ENCODE peak calls at places on chromosomes 7 and 10, in seven cellular contexts. B is HepG2, Y is GM23338, L is K562, Q is SK-N-SH, U is HCT116, J is HL-60. D is an unnamed sample. For H3K27me3, the result is how much of the 10 kb centered on the place peaks cover.

GRCh38 chr10:75772153-75772887 is 340.9 kb downstream of the LRMDA start:
- DNase-seq in B (no peak), Y (no peak), L (no peak), Q (no peak), U (no peak), J (peak), D (no peak)

GRCh38 chr7:40299097-40299496 is 164.3 kb downstream of the SUGCT start:
- DNase-seq in B (no peak), Y (peak), L (no peak), Q (no peak), U (no peak), J (no peak), D (no peak)

GRCh38 chr7:150451833-150452431 is 1.5 kb downstream of the GIMAP8 start:
- DNase-seq in B (no peak), Y (no peak), L (no peak), Q (no peak), U (no peak), J (no peak), D (no peak)

GRCh38 chr10:95355241-95355779 is 64.5 kb upstream of the PDLIM1 start:
- DNase-seq in B (peak), Y (no peak), L (no peak), Q (no peak), U (no peak), J (no peak), D (no peak)

GRCh38 chr7:47513741-47514241 is 68.1 kb downstream of the TNS3 start:
- DNase-seq in B (no peak), Y (no peak), L (no peak), Q (no peak), U (no peak), J (no peak), D (no peak)

GRCh38 chr10:98916751-98917150 is 318.9 kb downstream of the HPSE2 start:
- DNase-seq in B (no peak), Y (peak), L (peak), Q (peak), U (no peak), J (no peak), D (no peak)

GRCh38 chr7:32587431-32587948 is 92.2 kb downstream of the AVL9 start:
- DNase-seq in B (peak), Y (no peak), L (no peak), Q (no peak), U (no peak), J (peak), D (peak)

GRCh38 chr7:94247970-94248369 is 146.7 kb upstream of the COL1A2 start:
- DNase-seq in B (no peak), Y (no peak), L (no peak), Q (no peak), U (no peak), J (no peak), D (no peak)

GRCh38 chr10:125827133-125827532 is 3.8 kb downstream of the BCCIP start:
- DNase-seq in B (no peak), Y (no peak), L (no peak), Q (no peak), U (no peak), J (no peak), D (no peak)

GRCh38 chr7:157759246-157759805 is 422.5 kb downstream of the DNAJB6 start:
- DNase-seq in B (no peak), Y (no peak), L (no peak), Q (no peak), U (no peak), J (no peak), D (no peak)

GRCh38 chr7:157757211-157757610 is 420.4 kb downstream of the DNAJB6 start:
- DNase-seq in B (no peak), Y (no peak), L (no peak), Q (no peak), U (no peak), J (no peak), D (no peak)

GRCh38 chr7:157760004-157760730 is 423.4 kb downstream of the DNAJB6 start:
- DNase-seq in B (no peak), Y (no peak), L (no peak), Q (peak), U (peak), J (no peak), D (no peak)

GRCh38 chr7:157757776-157758467 is 421.1 kb downstream of the DNAJB6 start:
- DNase-seq in B (no peak), Y (no peak), L (no peak), Q (no peak), U (no peak), J (no peak), D (no peak)

DNA sequence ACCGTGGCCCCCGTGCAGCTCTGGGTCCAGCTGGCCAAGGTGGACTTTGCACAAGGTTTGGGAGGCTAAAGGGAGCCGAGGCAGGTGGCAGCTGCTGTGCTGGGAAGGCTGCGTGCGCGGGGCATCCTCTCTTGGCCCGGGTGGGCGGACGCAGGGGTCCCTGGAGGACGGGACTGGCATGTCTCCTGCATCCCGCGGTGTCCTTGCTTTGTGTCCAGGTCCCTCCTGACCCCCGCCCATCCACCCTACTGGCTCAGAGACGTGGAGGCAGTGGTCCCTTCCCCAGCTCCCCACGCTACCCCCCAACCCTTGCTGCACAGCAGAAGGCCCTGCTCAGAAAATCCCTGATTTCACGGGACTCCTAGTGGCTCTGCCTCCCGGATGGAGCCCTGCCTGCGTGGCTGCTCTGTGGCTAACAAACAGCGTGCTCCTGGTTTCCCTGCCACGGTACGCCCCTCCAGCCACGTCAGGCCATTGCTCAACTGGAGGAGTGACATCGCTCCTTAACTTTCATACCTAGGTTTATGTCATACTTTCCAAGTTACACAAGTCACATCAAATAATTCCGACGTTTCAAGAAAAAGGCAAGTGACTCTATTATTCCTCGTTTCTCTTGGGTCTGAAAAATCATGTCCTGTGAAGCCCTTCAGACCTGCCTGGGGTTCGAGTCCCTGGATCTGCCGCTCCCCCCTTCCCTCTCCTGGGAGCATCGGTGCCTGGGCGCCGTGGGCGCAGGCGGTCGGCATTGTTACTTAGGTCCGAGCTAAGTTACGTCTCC is 421.9 kb downstream of the DNAJB6 start:
- DNase-seq in B (no peak), Y (no peak), L (no peak), Q (no peak), U (no peak), J (no peak), D (no peak)
- H3K27me3 ChIP-seq in B (under half), Y (under half), L (under half), Q (under half), U (under half), J (under half), D (under half)

DNA sequence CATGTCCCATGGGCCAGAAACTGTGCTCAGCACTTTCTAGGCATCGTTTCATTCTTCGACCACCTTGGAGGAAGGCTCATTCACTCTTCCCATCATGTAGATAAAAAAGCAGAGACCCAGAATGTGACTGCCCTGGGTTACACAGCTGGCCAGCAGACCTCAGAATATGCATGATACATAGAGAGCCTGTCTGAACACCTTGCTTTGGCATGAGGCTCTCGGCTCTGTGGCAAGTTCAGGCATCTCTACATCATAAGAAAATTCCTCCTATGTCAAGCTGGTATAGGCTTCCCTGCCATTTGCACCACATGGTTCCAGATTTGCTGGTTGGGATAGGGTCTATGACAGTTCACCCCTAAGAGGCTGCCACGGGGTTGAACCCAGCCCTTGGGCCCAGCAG is 134.1 kb downstream of the CDH23 start:
- DNase-seq in B (no peak), Y (no peak), L (no peak), Q (no peak), U (no peak), J (no peak), D (no peak)
- TF ChIP-seq REST in B (no peak), Y (no peak), L (no peak), Q (no peak), U (no peak), J (no peak), D (no peak)

GRCh38 chr7:73622909-73623797 is 1.2 kb downstream of the MLXIPL start:
- DNase-seq in B (peak), Y (peak), L (peak), Q (peak), U (no peak), J (peak), D (no peak)

GRCh38 chr7:73625276-73625675 is 954 bp upstream of the MLXIPL start:
- DNase-seq in B (no peak), Y (no peak), L (no peak), Q (no peak), U (no peak), J (no peak), D (no peak)

GRCh38 chr7:73624669-73625001 is 313 bp upstream of the MLXIPL start:
- DNase-seq in B (no peak), Y (no peak), L (no peak), Q (no peak), U (no peak), J (no peak), D (no peak)

GRCh38 chr7:73622527-73622908 is 1.8 kb downstream of the MLXIPL start:
- DNase-seq in B (no peak), Y (no peak), L (no peak), Q (no peak), U (no peak), J (no peak), D (no peak)

GRCh38 chr7:73623798-73624668 is at the start of gene MLXIPL:
- DNase-seq in B (peak), Y (peak), L (peak), Q (peak), U (peak), J (no peak), D (no peak)
- H3K27me3 ChIP-seq in B (under half), Y (under half), L (under half), Q (under half), U (under half), J (under half), D (under half)

GRCh38 chr10:44848211-44848610 is 62.9 kb upstream of the TMEM72 start:
- DNase-seq in B (no peak), Y (no peak), L (no peak), Q (no peak), U (no peak), J (no peak), D (no peak)
- TF ChIP-seq REST in B (no peak), Y (no peak), L (no peak), Q (no peak), U (no peak), J (no peak), D (no peak)

GRCh38 chr10:30026080-30026479 is 33.3 kb downstream of the JCAD start:
- DNase-seq in B (no peak), Y (no peak), L (no peak), Q (no peak), U (no peak), J (no peak), D (no peak)

GRCh38 chr10:30018512-30018911 is 40.9 kb downstream of the JCAD start:
- DNase-seq in B (no peak), Y (no peak), L (no peak), Q (no peak), U (no peak), J (no peak), D (no peak)

GRCh38 chr10:30019468-30019867 is 39.9 kb downstream of the JCAD start:
- DNase-seq in B (no peak), Y (no peak), L (no peak), Q (no peak), U (no peak), J (no peak), D (no peak)

GRCh38 chr10:30026578-30026977 is 32.8 kb downstream of the JCAD start:
- DNase-seq in B (no peak), Y (no peak), L (no peak), Q (no peak), U (no peak), J (no peak), D (no peak)

DNA sequence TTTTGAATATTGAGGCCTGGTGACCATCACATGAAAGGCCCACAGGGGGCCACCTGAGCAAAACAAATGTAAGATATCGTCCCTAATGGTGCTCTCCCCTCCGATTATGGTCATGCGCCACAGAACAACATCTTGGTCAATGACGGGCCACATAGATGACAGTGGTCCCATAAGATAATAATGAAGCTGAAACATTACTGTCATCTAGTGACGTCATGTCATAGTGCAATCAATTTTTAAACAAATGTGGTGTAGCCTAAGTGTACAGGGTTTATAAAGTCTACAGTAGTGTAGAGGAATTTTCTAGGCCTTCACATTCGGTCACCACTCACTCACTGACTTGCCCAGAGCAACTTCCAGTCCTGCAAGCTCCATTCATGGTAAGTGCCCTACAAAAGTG is 36.8 kb downstream of the JCAD start:
- DNase-seq in B (no peak), Y (no peak), L (no peak), Q (no peak), U (no peak), J (no peak), D (no peak)
- H3K27me3 ChIP-seq in B (under half), Y (under half), L (under half), Q (under half), U (under half), J (under half), D (under half)

GRCh38 chr10:72295330-72295910 is 21.7 kb downstream of the DDIT4 start:
- DNase-seq in B (no peak), Y (no peak), L (no peak), Q (no peak), U (no peak), J (no peak), D (no peak)

GRCh38 chr10:72297281-72297967 is 23.7 kb downstream of the DDIT4 start:
- DNase-seq in B (no peak), Y (peak), L (peak), Q (no peak), U (no peak), J (peak), D (no peak)

GRCh38 chr10:72297968-72298773 is 24.4 kb downstream of the DDIT4 start:
- DNase-seq in B (no peak), Y (peak), L (peak), Q (peak), U (peak), J (no peak), D (peak)

GRCh38 chr10:72291019-72291532 is 17.4 kb downstream of the DDIT4 start:
- DNase-seq in B (no peak), Y (no peak), L (peak), Q (no peak), U (no peak), J (peak), D (no peak)

DNA sequence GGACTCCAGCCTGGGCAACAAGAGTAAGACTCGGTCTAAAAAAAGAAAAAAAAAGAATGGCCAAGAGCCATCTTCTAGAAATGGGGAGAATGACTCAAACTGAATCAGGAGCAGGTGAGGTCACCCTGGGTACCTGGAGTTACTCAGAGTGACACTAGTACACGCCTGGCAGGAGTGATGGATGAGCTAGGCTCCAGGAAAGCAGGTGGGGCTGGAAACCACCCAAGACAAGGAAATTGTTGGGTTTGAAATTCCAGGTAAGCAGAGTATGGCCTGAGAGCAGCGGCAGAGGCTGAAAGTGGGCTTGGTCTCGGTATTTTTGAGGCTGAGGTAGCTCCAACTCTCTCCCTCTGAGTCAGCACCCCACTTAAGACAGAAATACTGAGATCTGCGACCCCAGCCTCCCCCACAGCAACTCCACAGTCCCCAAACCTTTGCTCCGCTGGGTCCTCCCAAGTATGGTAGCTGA is 18.5 kb downstream of the DDIT4 start:
- DNase-seq in B (no peak), Y (no peak), L (no peak), Q (no peak), U (peak), J (no peak), D (no peak)
- TF ChIP-seq REST in B (no peak), Y (no peak), L (no peak), Q (no peak), U (no peak), J (no peak), D (no peak)

DNA sequence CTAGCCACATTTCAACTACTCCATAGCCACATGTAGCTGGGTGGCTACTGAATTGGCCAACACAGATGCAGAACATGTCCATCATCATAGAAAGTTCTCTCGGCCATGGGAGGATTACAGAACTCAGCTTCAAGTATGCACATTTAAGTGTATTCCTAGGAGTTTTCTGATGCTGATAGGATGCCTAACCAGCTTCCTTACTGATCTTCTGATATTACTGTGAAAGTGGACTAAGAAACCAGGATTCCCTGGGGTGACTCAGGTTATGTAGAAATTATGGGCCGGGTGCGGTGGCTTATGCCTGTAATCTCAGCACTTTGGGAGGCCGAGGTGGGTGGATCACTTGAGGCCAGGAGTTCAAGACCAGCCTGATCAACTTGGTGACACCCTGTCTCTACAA is 125.5 kb downstream of the FRMD4A start:
- DNase-seq in B (no peak), Y (no peak), L (no peak), Q (no peak), U (no peak), J (no peak), D (no peak)
- H3K27me3 ChIP-seq in B (under half), Y (under half), L (under half), Q (under half), U (under half), J (under half), D (under half)